ENCODE peak calls at places on chromosomes 7 and 10, in ten cellular contexts. T is stimulated activated CD8-positive, alpha-beta memory T cell treated with anti-CD3 and anti-CD28 coated beads, Interleukin-12 subunit alpha, Interleukin-12 subunit beta, amount 100 ng/mL, for 1 hour; F is cardiac fibroblast; N is SJSA1; M is ovary; L is frontal cortex; D is activated CD8-positive, alpha-beta memory T cell treated with anti-CD3 and anti-CD28 coated beads for 24 hours; Q is H9; H is AG09319; V is stimulated activated CD4-positive, alpha-beta T cell treated with anti-CD3 and anti-CD28 coated beads, Interleukin-1b, Interleukin-23, amount 100 ng/mL, for 24 hours. E is an unnamed sample.

GRCh38 chr10:50362547-50363125 is 111.3 kb upstream of the ASAH2 start:
- DNase-seq in T (no peak), F (peak; percentile 62), N (no peak), M (no peak), L (no peak), D (no peak), Q (no peak), H (no peak), V (no peak), E (no peak)

GRCh38 chr7:100407285-100408180 is 21.0 kb downstream of the ZCWPW1 start:
- DNase-seq in T (no peak), F (peak; percentile 89), N (peak; percentile 72), M (no peak), L (peak; percentile 49), D (peak; percentile 68), Q (peak; percentile 43), H (peak; percentile 37), V (no peak), E (peak; percentile 40)

GRCh38 chr10:8181496-8182174 is 127.1 kb downstream of the GATA3 start:
- DNase-seq in T (no peak), F (no peak), N (no peak), M (no peak), L (no peak), D (no peak), Q (no peak), H (no peak), V (no peak), E (no peak)

GRCh38 chr7:111931016-111931517 is 275.1 kb downstream of the DOCK4 start:
- DNase-seq in T (no peak), F (peak; percentile 32), N (no peak), M (no peak), L (no peak), D (no peak), Q (peak; percentile 38), H (no peak), V (no peak), E (no peak)

GRCh38 chr7:43785425-43785824 is 26.9 kb downstream of the BLVRA start:
- DNase-seq in T (no peak), F (peak; percentile 94), N (no peak), M (peak; percentile 74), L (no peak), D (peak; percentile 17), Q (no peak), H (peak; percentile 54), V (no peak), E (peak; percentile 23)

GRCh38 chr7:92708105-92709042 is 118.2 kb upstream of the FAM133B start:
- DNase-seq in T (no peak), F (no peak), N (no peak), M (no peak), L (no peak), D (no peak), Q (no peak), H (no peak), V (no peak), E (no peak)

GRCh38 chr10:124033887-124034218 is 59.5 kb downstream of the CHST15 start:
- DNase-seq in T (no peak), F (no peak), N (no peak), M (peak; percentile 64), L (no peak), D (no peak), Q (no peak), H (no peak), V (no peak), E (no peak)

GRCh38 chr7:44267719-44268413 is 57.5 kb downstream of the CAMK2B start:
- DNase-seq in T (no peak), F (no peak), N (no peak), M (no peak), L (no peak), D (no peak), Q (no peak), H (no peak), V (no peak), E (no peak)

GRCh38 chr7:101676956-101677355 is 47.9 kb upstream of the MYL10 start:
- DNase-seq in T (no peak), F (no peak), N (no peak), M (no peak), L (no peak), D (no peak), Q (no peak), H (no peak), V (no peak), E (no peak)

GRCh38 chr10:27481486-27481885 is 22.6 kb upstream of the RAB18 start:
- DNase-seq in T (no peak), F (no peak), N (no peak), M (no peak), L (no peak), D (no peak), Q (no peak), H (no peak), V (no peak), E (no peak)

GRCh38 chr7:128076831-128077271 is 45.6 kb upstream of the LRRC4 start:
- DNase-seq in T (no peak), F (no peak), N (no peak), M (peak; percentile 61), L (no peak), D (no peak), Q (no peak), H (no peak), V (no peak), E (peak; percentile 55)

GRCh38 chr7:128908750-128909385 is 1.6 kb downstream of the KCP start:
- DNase-seq in T (no peak), F (no peak), N (no peak), M (no peak), L (no peak), D (no peak), Q (peak; percentile 32), H (no peak), V (no peak), E (no peak)

E was measured in smooth muscle cell of the brain vasculature.